ENCODE peak calls at places on chromosome 1, in five cellular contexts. U, A, G, V and Y are unnamed samples.

GRCh38 chr1:40300651-40301050 is 16.4 kb downstream of the COL9A2 start:
- DNase-seq in G (no peak), A (no peak), V (no peak), U (no peak), Y (no peak)

GRCh38 chr1:36857761-36858160 is 176.6 kb downstream of the GRIK3 start:
- DNase-seq in V (peak; percentile 80), U (no peak), G (no peak), A (no peak), Y (no peak)

GRCh38 chr1:225554216-225554812 is 98.6 kb downstream of the ENAH start:
- DNase-seq in A (no peak), U (peak; percentile 46), V (no peak), G (peak; percentile 65), Y (peak; percentile 60)

GRCh38 chr1:202888204-202888506 is 794 bp downstream of the RABIF start:
- DNase-seq in V (no peak), G (no peak), A (no peak), U (peak; percentile 49), Y (peak; percentile 16)

GRCh38 chr1:221698579-221699349 is 43.1 kb downstream of the DUSP10 start:
- DNase-seq in U (no peak), A (no peak), V (no peak), G (no peak), Y (no peak)

GRCh38 chr1:154407021-154407865 is 2.1 kb downstream of the IL6R start:
- DNase-seq in U (no peak), V (no peak), A (no peak), G (no peak), Y (no peak)

GRCh38 chr1:161427733-161428516 is 60.2 kb upstream of the CFAP126 start:
- DNase-seq in V (no peak), G (peak; percentile 41), U (peak; percentile 21), A (no peak), Y (peak; percentile 54)

GRCh38 chr1:15718199-15718601 is 17.9 kb upstream of the SLC25A34 start:
- DNase-seq in V (no peak), U (no peak), G (no peak), A (no peak), Y (no peak)

GRCh38 chr1:147723691-147724323 is 36.6 kb downstream of the GJA5 start:
- DNase-seq in A (peak; percentile 13), U (peak; percentile 32), V (peak; percentile 40), G (peak; percentile 80), Y (peak; percentile 81)

GRCh38 chr1:245008761-245009160 is 144.4 kb upstream of the HNRNPU start:
- DNase-seq in U (no peak), V (no peak), G (no peak), A (no peak), Y (peak; percentile 15)

GRCh38 chr1:14822493-14822892 is 224.0 kb downstream of the KAZN start:
- DNase-seq in U (no peak), A (no peak), G (no peak), V (no peak), Y (no peak)

GRCh38 chr1:156624814-156625435 is 5.7 kb downstream of the HAPLN2 start:
- DNase-seq in U (no peak), G (no peak), V (no peak), A (no peak), Y (no peak)

GRCh38 chr1:173122958-173123852 is 72.5 kb upstream of the TNFSF18 start:
- DNase-seq in A (no peak), U (peak; percentile 82), V (no peak), G (peak; percentile 58), Y (peak; percentile 97)